ENCODE peak calls at places on chromosomes 5 and 9, in ten cellular contexts. T is activated T-helper 1 cell treated with Interleukin-2 at 50 U/mL for 16 hours; R is activated CD4-positive, alpha-beta T cell treated with anti-CD3 and anti-CD28 coated beads, Interleukin-2, amount 50 U/mL, for 48 hours; Q is cardiac muscle cell; C is RPMI7951; U is A549; X is stimulated activated CD8-positive, alpha-beta memory T cell treated with anti-CD3 and anti-CD28 coated beads, Interleukin-4, amount 100 ng/mL, for 1 hour; Y is activated naive CD8-positive, alpha-beta T cell treated with anti-CD3 and anti-CD28 coated beads for 36 hours; E is hypothalamus; H is HTR-8/SVneo. D is an unnamed sample.

GRCh38 chr5:76733049-76733417 is 17.1 kb downstream of the F2R start:
- DNase-seq in E (no peak), X (no peak), H (no peak), Q (no peak), C (no peak), U (no peak), T (peak), Y (no peak), R (peak), D (no peak)

GRCh38 chr5:59275537-59276276 is 617.8 kb downstream of the PDE4D start:
- DNase-seq in R (no peak), X (no peak), C (peak), Q (peak), H (peak), Y (no peak), E (no peak), U (no peak), T (no peak), D (no peak)

GRCh38 chr9:100322954-100323536 is 29.7 kb downstream of the TEX10 start:
- DNase-seq in U (peak), R (peak), T (no peak), X (no peak), H (peak), C (peak), Y (no peak), E (no peak), Q (peak), D (peak)

GRCh38 chr5:74013222-74013621 is 387.2 kb downstream of the ARHGEF28 start:
- DNase-seq in R (no peak), Y (no peak), X (no peak), C (peak), H (no peak), Q (no peak), E (no peak), T (no peak), U (no peak), D (no peak)

GRCh38 chr5:181221105-181221791 is 1.8 kb upstream of the TRIM41 start:
- DNase-seq in E (no peak), Q (no peak), X (no peak), U (no peak), C (peak), H (no peak), Y (peak), T (no peak), R (no peak), D (no peak)

GRCh38 chr5:78243639-78244038 is 50.9 kb downstream of the AP3B1 start:
- DNase-seq in Y (no peak), C (peak), U (no peak), T (no peak), H (peak), Q (peak), R (no peak), E (no peak), X (no peak), D (peak)

GRCh38 chr5:95779611-95780010 is 42.9 kb downstream of the GLRX start:
- DNase-seq in R (no peak), E (no peak), X (no peak), H (no peak), T (no peak), C (no peak), U (no peak), Q (peak), Y (no peak), D (no peak)

GRCh38 chr5:133423618-133424282 is 188.6 kb downstream of the FSTL4 start:
- DNase-seq in U (peak), X (peak), T (peak), H (peak), C (peak), R (peak), Q (peak), E (peak), Y (peak), D (no peak)

GRCh38 chr5:72752909-72753308 is 63.6 kb upstream of the TNPO1 start:
- DNase-seq in R (no peak), X (no peak), H (no peak), T (no peak), C (no peak), E (no peak), Y (no peak), Q (no peak), U (no peak), D (no peak)

GRCh38 chr9:117153021-117153420 is 261.8 kb downstream of the ASTN2 start:
- DNase-seq in E (no peak), Y (no peak), U (no peak), Q (no peak), H (no peak), X (no peak), R (no peak), T (no peak), C (no peak), D (no peak)

GRCh38 chr9:4137234-4137633 is 162.6 kb downstream of the GLIS3 start:
- DNase-seq in T (no peak), E (no peak), H (peak), C (peak), X (no peak), Y (no peak), R (no peak), Q (peak), U (peak), D (peak)

GRCh38 chr9:122372856-122373845 is 2.3 kb downstream of the PTGS1 start:
- DNase-seq in R (no peak), Y (no peak), X (no peak), C (no peak), U (no peak), Q (no peak), T (no peak), H (no peak), E (no peak), D (no peak)

GRCh38 chr5:78538240-78538850 is 110.2 kb downstream of the LHFPL2 start:
- DNase-seq in E (no peak), T (no peak), U (no peak), Y (no peak), X (no peak), C (no peak), Q (no peak), R (no peak), H (no peak), D (no peak)

GRCh38 chr5:10157085-10157669 is 92.5 kb downstream of the ATPSCKMT start:
- DNase-seq in T (no peak), E (no peak), Y (no peak), R (no peak), C (no peak), Q (no peak), H (no peak), U (no peak), X (no peak), D (no peak)

GRCh38 chr9:29966247-29966646 is 2393.0 kb upstream of the C9orf72 start:
- DNase-seq in U (no peak), C (no peak), X (no peak), Y (no peak), E (no peak), Q (no peak), H (peak), T (no peak), R (no peak), D (no peak)

GRCh38 chr5:175288048-175288621 is 155.8 kb downstream of the DRD1 start:
- DNase-seq in Y (no peak), X (no peak), T (no peak), Q (peak), C (peak), U (peak), E (no peak), H (no peak), R (no peak), D (no peak)

GRCh38 chr5:147453901-147454814 is 55.7 kb downstream of the DPYSL3 start:
- DNase-seq in H (peak), T (peak), R (peak), C (peak), E (peak), Y (peak), X (peak), Q (peak), U (peak), D (peak)

GRCh38 chr5:76617675-76618074 is 5.5 kb downstream of the F2RL2 start:
- DNase-seq in Y (no peak), Q (peak), T (no peak), E (no peak), C (no peak), U (no peak), X (no peak), R (no peak), H (peak), D (peak)

GRCh38 chr5:151647320-151647861 is 39.3 kb downstream of the SPARC start:
- DNase-seq in U (no peak), Y (no peak), C (no peak), H (no peak), Q (no peak), X (no peak), E (no peak), T (no peak), R (no peak), D (no peak)

GRCh38 chr9:112531666-112532282 is 45.1 kb downstream of the KIAA1958 start:
- DNase-seq in U (no peak), Y (no peak), E (no peak), X (no peak), R (no peak), T (no peak), H (no peak), C (no peak), Q (no peak), D (no peak)

GRCh38 chr9:123609844-123610243 is 253.8 kb downstream of the CRB2 start:
- DNase-seq in U (no peak), X (no peak), T (no peak), R (no peak), H (no peak), C (no peak), E (no peak), Q (peak), Y (no peak), D (no peak)

GRCh38 chr5:53482717-53483638 is 2.5 kb downstream of the FST start:
- DNase-seq in Y (peak), E (no peak), C (no peak), Q (peak), T (no peak), R (peak), H (peak), U (no peak), X (no peak), D (no peak)

GRCh38 chr5:2215059-2215458 is 332.3 kb upstream of the IRX4 start:
- DNase-seq in Q (no peak), R (no peak), X (no peak), U (no peak), H (no peak), C (no peak), T (no peak), Y (no peak), E (no peak), D (no peak)

GRCh38 chr9:97503862-97504210 is 2.4 kb downstream of the TMOD1 start:
- DNase-seq in U (no peak), Y (no peak), Q (no peak), T (no peak), X (no peak), C (no peak), R (no peak), H (no peak), E (no peak), D (no peak)

D was measured in amniotic stem cell.